ENCODE peak calls at places on chromosomes 11 and 22, in ten cellular contexts. V is kidney, H is pancreas, R is testis, O is psoas muscle, A is stomach, N is suprapubic skin, C is choroid plexus epithelial cell, B is right atrium auricular region, D is esophagus muscularis mucosa. I is an unnamed sample.

GRCh38 chr11:62433141-62433543 is 14.3 kb downstream of the SCGB1A1 start:
- DNase-seq in V (no peak), H (no peak), R (peak; percentile 48), O (no peak), A (no peak), N (no peak), C (no peak), B (no peak), D (no peak), I (no peak)

GRCh38 chr11:128190312-128190711 is 397.0 kb downstream of the ETS1 start:
- DNase-seq in V (no peak), H (no peak), R (no peak), O (no peak), A (no peak), N (no peak), C (no peak), B (no peak), D (no peak), I (no peak)

GRCh38 chr22:35510481-35510934 is 30.1 kb upstream of the RASD2 start:
- DNase-seq in V (no peak), H (no peak), R (no peak), O (no peak), A (no peak), N (no peak), C (peak; percentile 17), B (no peak), D (no peak), I (peak; percentile 58)

GRCh38 chr11:10307411-10308207 is 2.7 kb downstream of the ADM start:
- DNase-seq in V (peak; percentile 95), H (peak; percentile 79), R (peak; percentile 91), O (peak; percentile 94), A (peak; percentile 86), N (peak; percentile 91), C (peak; percentile 94), B (peak; percentile 87), D (peak; percentile 94), I (peak; percentile 85)

GRCh38 chr22:41048791-41049717 is 43.3 kb upstream of the EP300 start:
- DNase-seq in V (peak; percentile 89), H (peak; percentile 56), R (peak; percentile 80), O (peak; percentile 88), A (peak; percentile 34), N (peak; percentile 66), C (peak; percentile 80), B (peak; percentile 78), D (peak; percentile 93), I (peak; percentile 46)

GRCh38 chr11:26665946-26666345 is 55.9 kb downstream of the SLC5A12 start:
- DNase-seq in V (no peak), H (no peak), R (no peak), O (no peak), A (no peak), N (no peak), C (no peak), B (no peak), D (no peak), I (no peak)

GRCh38 chr11:131737357-131737756 is 366.9 kb downstream of the NTM start:
- DNase-seq in V (no peak), H (no peak), R (no peak), O (no peak), A (no peak), N (no peak), C (peak; percentile 52), B (no peak), D (no peak), I (no peak)

GRCh38 chr22:35684732-35685131 is 32.9 kb upstream of the APOL5 start:
- DNase-seq in V (no peak), H (no peak), R (no peak), O (no peak), A (no peak), N (no peak), C (no peak), B (no peak), D (no peak), I (no peak)

DNA sequence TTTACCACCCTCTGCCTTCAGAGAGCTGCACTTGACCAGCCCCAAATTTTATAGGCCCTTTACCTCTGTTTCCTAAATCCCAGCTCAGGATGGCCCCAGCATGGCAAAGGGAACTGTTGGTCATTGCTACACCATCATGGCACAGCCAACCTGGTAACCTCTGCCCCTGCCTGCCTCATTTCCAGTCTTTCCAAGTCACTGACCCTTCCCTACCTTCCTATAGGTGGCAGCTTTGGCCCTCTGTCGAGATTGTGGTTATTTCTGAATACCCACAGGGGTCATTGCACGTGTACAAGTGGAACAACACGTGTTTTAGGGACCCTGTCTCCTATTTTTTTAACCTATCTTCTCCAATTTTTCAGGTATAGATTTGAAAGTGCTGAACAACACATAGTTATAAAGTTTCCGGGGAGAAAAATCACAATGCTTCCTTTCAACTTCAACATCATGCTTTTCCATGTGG is 2.8 kb downstream of the GALNT18 start:
- DNase-seq in V (no peak), H (no peak), R (no peak), O (no peak), A (no peak), N (no peak), C (no peak), B (no peak), D (peak; percentile 68), I (no peak)
- TF ChIP-seq CTCF in V (peak; percentile 8), H (no peak), R (no peak), O (no peak), A (no peak), N (no peak), C (no peak), B (peak; percentile 61), D (peak; percentile 28), I (no peak)

GRCh38 chr11:112961146-112961668 is at the start of gene NCAM1:
- DNase-seq in V (peak; percentile 80), H (peak; percentile 36), R (peak; percentile 92), O (peak; percentile 78), A (peak; percentile 67), N (peak; percentile 59), C (peak; percentile 77), B (peak; percentile 85), D (no peak), I (no peak)

GRCh38 chr11:112961751-112962747 is 829 bp downstream of the NCAM1 start:
- DNase-seq in V (peak; percentile 72), H (no peak), R (peak; percentile 29), O (peak; percentile 50), A (no peak), N (no peak), C (no peak), B (no peak), D (no peak), I (no peak)

GRCh38 chr11:112963368-112963955 is 2.2 kb downstream of the NCAM1 start:
- DNase-seq in V (no peak), H (no peak), R (no peak), O (peak; percentile 47), A (no peak), N (no peak), C (no peak), B (no peak), D (no peak), I (no peak)

GRCh38 chr11:112962854-112963367 is 1.7 kb downstream of the NCAM1 start:
- DNase-seq in V (peak; percentile 79), H (peak; percentile 31), R (peak; percentile 67), O (peak; percentile 74), A (peak; percentile 72), N (peak; percentile 63), C (no peak), B (no peak), D (no peak), I (no peak)

GRCh38 chr11:112958670-112959069 is 2.5 kb upstream of the NCAM1 start:
- DNase-seq in V (no peak), H (no peak), R (no peak), O (no peak), A (no peak), N (no peak), C (peak; percentile 25), B (no peak), D (no peak), I (no peak)
- TF ChIP-seq CTCF in V (no peak), H (no peak), R (no peak), O (no peak), A (no peak), N (no peak), C (peak; percentile 21), B (peak; percentile 42), D (no peak), I (no peak)

GRCh38 chr11:67614730-67615454 is 8.2 kb downstream of the NDUFV1 start:
- DNase-seq in V (peak; percentile 75), H (no peak), R (no peak), O (peak; percentile 51), A (no peak), N (no peak), C (no peak), B (no peak), D (no peak), I (no peak)

GRCh38 chr11:67613960-67614715 is 7.4 kb downstream of the NDUFV1 start:
- DNase-seq in V (peak; percentile 90), H (peak; percentile 57), R (no peak), O (peak; percentile 83), A (peak; percentile 71), N (peak; percentile 85), C (peak; percentile 60), B (no peak), D (no peak), I (peak; percentile 83)

GRCh38 chr11:67617243-67617953 is 10.7 kb downstream of the NDUFV1 start:
- DNase-seq in V (no peak), H (no peak), R (no peak), O (no peak), A (no peak), N (no peak), C (no peak), B (no peak), D (no peak), I (no peak)

GRCh38 chr11:67616431-67617242 is 9.9 kb downstream of the NDUFV1 start:
- DNase-seq in V (no peak), H (no peak), R (no peak), O (peak; percentile 45), A (no peak), N (no peak), C (no peak), B (no peak), D (no peak), I (no peak)

DNA sequence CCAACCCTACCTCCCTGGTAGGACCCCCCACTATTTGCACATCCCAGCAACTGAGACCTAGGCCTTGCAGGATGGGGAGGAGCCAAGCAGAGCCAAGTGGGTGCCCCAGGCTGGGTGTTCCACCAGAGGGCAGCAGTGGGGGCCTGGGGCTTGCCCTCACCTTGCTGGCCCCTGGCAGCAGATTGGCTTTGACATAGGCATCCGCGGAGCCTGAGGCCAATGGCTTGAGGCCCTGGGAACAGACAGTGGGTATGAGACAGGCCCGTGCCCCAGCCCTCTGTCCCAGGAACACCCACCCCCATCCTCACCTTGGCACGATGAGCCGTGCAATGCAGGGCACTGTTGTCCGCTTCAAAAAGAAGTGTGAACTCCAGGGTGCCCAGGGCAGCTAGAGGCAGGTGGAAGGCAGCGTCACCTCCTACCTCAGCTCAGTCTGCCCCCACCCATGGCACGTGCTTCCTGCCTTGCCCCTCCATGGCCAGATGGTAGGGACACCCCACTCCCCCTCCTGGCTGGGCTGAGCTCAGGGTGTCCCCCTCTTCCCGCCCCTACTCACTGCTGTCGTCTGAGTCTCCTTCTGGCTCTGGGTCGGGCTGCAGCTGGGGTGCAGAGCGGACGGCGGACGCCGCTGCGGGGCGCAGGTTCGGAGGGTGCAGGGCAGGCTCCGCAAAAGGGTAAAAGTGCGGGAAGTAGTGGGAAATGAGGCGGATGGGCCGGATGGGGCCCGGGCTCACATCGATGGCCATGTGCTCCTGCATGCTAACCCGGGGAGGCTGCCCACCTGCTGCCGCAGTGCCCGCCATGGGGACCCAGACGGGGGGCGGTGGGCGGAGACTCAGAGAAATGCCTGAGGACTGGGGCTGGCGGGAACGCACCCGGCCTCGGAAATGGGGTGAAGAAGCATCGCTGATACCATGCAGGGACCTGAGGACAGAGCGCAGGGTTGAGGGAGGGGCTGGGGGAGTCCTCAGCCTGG is 9.0 kb downstream of the NDUFV1 start:
- DNase-seq in V (no peak), H (peak; percentile 37), R (no peak), O (peak; percentile 74), A (peak; percentile 62), N (peak; percentile 70), C (peak; percentile 26), B (no peak), D (no peak), I (no peak)
- TF ChIP-seq CTCF in V (peak; percentile 31), H (peak; percentile 35), R (no peak), O (peak; percentile 58), A (no peak), N (no peak), C (peak; percentile 63), B (peak; percentile 44), D (peak; percentile 13), I (peak; percentile 71)

GRCh38 chr22:37674951-37675929 is at the start of gene LGALS1:
- DNase-seq in V (peak; percentile 99), H (peak; percentile 83), R (peak; percentile 98), O (peak; percentile 98), A (peak; percentile 94), N (peak; percentile 98), C (peak; percentile 97), B (peak; percentile 98), D (peak; percentile 99), I (peak; percentile 87)
- TF ChIP-seq CTCF in V (no peak), H (no peak), R (no peak), O (no peak), A (no peak), N (no peak), C (peak; percentile 41), B (peak; percentile 60), D (peak; percentile 44), I (no peak)